ENCODE peak calls at places on chromosome 13, in six cellular contexts. One of them, this sample, is unnamed.

GRCh38 chr13:93172109-93172508 is 54.5 kb upstream of the GPC6 start:
- DNase-seq in lower leg skin: no peak
- DNase-seq in heart left ventricle: no peak
- DNase-seq in uterus: no peak
- DNase-seq in suprapubic skin: no peak
- DNase-seq in gastrocnemius medialis: no peak
- DNase-seq in this sample: no peak

GRCh38 chr13:79309690-79310089 is 96.4 kb downstream of the RBM26 start:
- DNase-seq in lower leg skin: no peak
- DNase-seq in heart left ventricle: no peak
- DNase-seq in uterus: no peak
- DNase-seq in suprapubic skin: no peak
- DNase-seq in gastrocnemius medialis: no peak
- DNase-seq in this sample: no peak

GRCh38 chr13:31200636-31200970 is 828 bp downstream of the B3GLCT start:
- DNase-seq in lower leg skin: peak
- DNase-seq in heart left ventricle: peak
- DNase-seq in uterus: peak
- DNase-seq in suprapubic skin: no peak
- DNase-seq in gastrocnemius medialis: peak
- DNase-seq in this sample: peak

GRCh38 chr13:95155504-95155903 is 145.7 kb downstream of the ABCC4 start:
- DNase-seq in lower leg skin: no peak
- DNase-seq in heart left ventricle: no peak
- DNase-seq in uterus: no peak
- DNase-seq in suprapubic skin: no peak
- DNase-seq in gastrocnemius medialis: no peak
- DNase-seq in this sample: no peak

GRCh38 chr13:95153647-95154405 is 147.4 kb downstream of the ABCC4 start:
- DNase-seq in lower leg skin: no peak
- DNase-seq in heart left ventricle: no peak
- DNase-seq in uterus: no peak
- DNase-seq in suprapubic skin: no peak
- DNase-seq in gastrocnemius medialis: no peak
- DNase-seq in this sample: no peak

GRCh38 chr13:97889803-97890202 is 63.7 kb upstream of the IPO5 start:
- DNase-seq in lower leg skin: no peak
- DNase-seq in heart left ventricle: peak
- DNase-seq in uterus: no peak
- DNase-seq in suprapubic skin: no peak
- DNase-seq in gastrocnemius medialis: peak
- DNase-seq in this sample: no peak

GRCh38 chr13:73870036-73870741 is 264.0 kb downstream of the KLF12 start:
- DNase-seq in lower leg skin: no peak
- DNase-seq in heart left ventricle: no peak
- DNase-seq in uterus: no peak
- DNase-seq in suprapubic skin: no peak
- DNase-seq in gastrocnemius medialis: no peak
- DNase-seq in this sample: no peak

GRCh38 chr13:62300021-62300420 is 884.4 kb upstream of the PCDH20 start:
- DNase-seq in lower leg skin: no peak
- DNase-seq in heart left ventricle: no peak
- DNase-seq in uterus: no peak
- DNase-seq in suprapubic skin: no peak
- DNase-seq in gastrocnemius medialis: no peak
- DNase-seq in this sample: no peak

GRCh38 chr13:49733181-49733951 is 42.1 kb upstream of the EBPL start:
- DNase-seq in lower leg skin: no peak
- DNase-seq in heart left ventricle: no peak
- DNase-seq in uterus: no peak
- DNase-seq in suprapubic skin: no peak
- DNase-seq in gastrocnemius medialis: peak
- DNase-seq in this sample: no peak

GRCh38 chr13:99033814-99034213 is 56.0 kb upstream of the DOCK9 start:
- DNase-seq in lower leg skin: no peak
- DNase-seq in heart left ventricle: no peak
- DNase-seq in uterus: no peak
- DNase-seq in suprapubic skin: no peak
- DNase-seq in gastrocnemius medialis: no peak
- DNase-seq in this sample: no peak

GRCh38 chr13:39148513-39148961 is 110.3 kb downstream of the NHLRC3 start:
- DNase-seq in lower leg skin: no peak
- DNase-seq in heart left ventricle: no peak
- DNase-seq in uterus: no peak
- DNase-seq in suprapubic skin: no peak
- DNase-seq in gastrocnemius medialis: no peak
- DNase-seq in this sample: no peak

GRCh38 chr13:29575098-29575497 is 20.4 kb downstream of the SLC7A1 start:
- DNase-seq in lower leg skin: no peak
- DNase-seq in heart left ventricle: no peak
- DNase-seq in uterus: no peak
- DNase-seq in suprapubic skin: no peak
- DNase-seq in gastrocnemius medialis: no peak
- DNase-seq in this sample: no peak

GRCh38 chr13:113982296-113982661 is 8.4 kb upstream of the C13orf46 start:
- DNase-seq in lower leg skin: peak
- DNase-seq in heart left ventricle: peak
- DNase-seq in uterus: no peak
- DNase-seq in suprapubic skin: peak
- DNase-seq in gastrocnemius medialis: peak
- DNase-seq in this sample: no peak
- TF ChIP-seq POLR2A in lower leg skin: no peak
- TF ChIP-seq POLR2A in heart left ventricle: no peak
- TF ChIP-seq POLR2A in uterus: no peak
- TF ChIP-seq POLR2A in suprapubic skin: no peak
- TF ChIP-seq POLR2A in gastrocnemius medialis: no peak
- TF ChIP-seq POLR2A in this sample: no peak

DNA sequence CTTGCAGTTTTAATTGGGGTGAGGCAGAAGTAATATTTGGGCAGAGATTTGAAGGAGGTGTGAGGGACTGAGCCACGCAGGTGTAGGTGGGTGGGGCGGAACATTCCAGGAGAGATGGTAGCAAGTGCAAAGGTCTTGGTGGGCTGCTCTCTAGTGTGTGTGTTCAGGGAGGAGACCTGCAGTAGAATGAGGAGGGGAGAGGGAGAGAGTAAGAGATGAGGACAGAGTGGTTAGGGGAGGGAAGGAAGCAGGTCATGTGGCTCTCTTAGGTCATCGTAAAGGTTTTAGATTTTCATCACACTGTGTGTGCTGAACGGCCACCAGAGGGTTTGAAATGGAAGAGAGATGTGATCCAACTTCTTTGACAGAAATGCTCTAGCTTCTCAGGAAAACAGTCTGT is 33.5 kb downstream of the WASF3 start:
- DNase-seq in lower leg skin: no peak
- DNase-seq in heart left ventricle: no peak
- DNase-seq in uterus: no peak
- DNase-seq in suprapubic skin: no peak
- DNase-seq in gastrocnemius medialis: no peak
- DNase-seq in this sample: no peak
- TF ChIP-seq POLR2A in lower leg skin: no peak
- TF ChIP-seq POLR2A in heart left ventricle: no peak
- TF ChIP-seq POLR2A in uterus: no peak
- TF ChIP-seq POLR2A in suprapubic skin: no peak
- TF ChIP-seq POLR2A in gastrocnemius medialis: no peak
- TF ChIP-seq POLR2A in this sample: no peak

GRCh38 chr13:45331123-45331619 is 9.8 kb downstream of the TPT1 start:
- DNase-seq in lower leg skin: no peak
- DNase-seq in heart left ventricle: no peak
- DNase-seq in uterus: no peak
- DNase-seq in suprapubic skin: no peak
- DNase-seq in gastrocnemius medialis: no peak
- DNase-seq in this sample: no peak

GRCh38 chr13:45333251-45333972 is 7.6 kb downstream of the TPT1 start:
- DNase-seq in lower leg skin: no peak
- DNase-seq in heart left ventricle: no peak
- DNase-seq in uterus: no peak
- DNase-seq in suprapubic skin: no peak
- DNase-seq in gastrocnemius medialis: no peak
- DNase-seq in this sample: no peak

GRCh38 chr13:45332831-45333219 is 8.2 kb downstream of the TPT1 start:
- DNase-seq in lower leg skin: no peak
- DNase-seq in heart left ventricle: no peak
- DNase-seq in uterus: no peak
- DNase-seq in suprapubic skin: no peak
- DNase-seq in gastrocnemius medialis: no peak
- DNase-seq in this sample: no peak

GRCh38 chr13:45333973-45334922 is 6.7 kb downstream of the TPT1 start:
- DNase-seq in lower leg skin: no peak
- DNase-seq in heart left ventricle: no peak
- DNase-seq in uterus: no peak
- DNase-seq in suprapubic skin: no peak
- DNase-seq in gastrocnemius medialis: no peak
- DNase-seq in this sample: no peak

DNA sequence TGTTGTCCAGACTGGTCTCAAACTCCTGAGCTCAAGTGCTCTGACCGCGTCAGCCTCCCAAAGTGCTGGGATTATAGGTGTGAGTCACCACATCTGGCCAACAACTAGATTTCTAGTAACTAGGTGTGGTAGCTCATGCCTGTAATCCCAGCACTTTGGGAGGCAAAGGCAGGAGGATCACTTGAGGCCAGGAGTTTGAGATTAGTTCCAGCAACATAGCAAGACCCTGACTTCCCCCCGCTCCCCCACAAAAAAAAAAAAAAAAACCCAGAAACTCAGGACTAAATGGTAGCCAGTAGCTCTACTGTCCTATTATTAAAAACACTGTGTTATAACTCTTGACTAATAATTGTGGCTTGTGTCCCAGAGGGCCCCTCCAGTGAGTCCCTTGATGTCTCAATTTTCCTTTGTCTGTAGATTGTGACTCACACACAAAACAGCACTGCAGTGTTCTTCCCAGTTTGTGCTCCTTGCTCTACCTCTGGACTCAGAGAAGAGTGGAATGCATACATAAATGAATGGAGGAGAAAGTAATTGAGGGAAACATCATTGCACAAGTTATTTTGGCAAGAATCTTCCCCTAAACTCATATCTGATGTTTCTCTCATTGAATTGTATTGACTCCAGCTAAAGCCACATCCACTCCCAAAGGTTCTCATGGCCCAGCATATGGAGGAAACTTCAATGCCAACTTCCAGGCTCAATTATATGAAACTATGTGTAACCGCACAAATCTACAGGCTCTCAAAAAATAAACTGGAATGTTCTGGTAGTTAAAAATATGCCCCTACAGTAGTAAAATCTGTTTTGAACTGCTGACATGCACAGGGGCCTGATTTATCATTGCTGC is 8.8 kb downstream of the TPT1 start:
- DNase-seq in lower leg skin: no peak
- DNase-seq in heart left ventricle: no peak
- DNase-seq in uterus: no peak
- DNase-seq in suprapubic skin: no peak
- DNase-seq in gastrocnemius medialis: no peak
- DNase-seq in this sample: no peak
- TF ChIP-seq POLR2A in lower leg skin: no peak
- TF ChIP-seq POLR2A in heart left ventricle: no peak
- TF ChIP-seq POLR2A in uterus: no peak
- TF ChIP-seq POLR2A in suprapubic skin: no peak
- TF ChIP-seq POLR2A in gastrocnemius medialis: no peak
- TF ChIP-seq POLR2A in this sample: no peak

GRCh38 chr13:40662866-40663265 is 3.6 kb downstream of the FOXO1 start:
- DNase-seq in lower leg skin: no peak
- DNase-seq in heart left ventricle: no peak
- DNase-seq in uterus: no peak
- DNase-seq in suprapubic skin: no peak
- DNase-seq in gastrocnemius medialis: no peak
- DNase-seq in this sample: no peak
- TF ChIP-seq POLR2A in lower leg skin: no peak
- TF ChIP-seq POLR2A in heart left ventricle: no peak
- TF ChIP-seq POLR2A in uterus: no peak
- TF ChIP-seq POLR2A in suprapubic skin: no peak
- TF ChIP-seq POLR2A in gastrocnemius medialis: no peak
- TF ChIP-seq POLR2A in this sample: no peak

GRCh38 chr13:112771877-112772538 is 82.2 kb downstream of the ATP11A start:
- DNase-seq in lower leg skin: no peak
- DNase-seq in heart left ventricle: no peak
- DNase-seq in uterus: no peak
- DNase-seq in suprapubic skin: no peak
- DNase-seq in gastrocnemius medialis: no peak
- DNase-seq in this sample: no peak

GRCh38 chr13:112771139-112771876 is 81.5 kb downstream of the ATP11A start:
- DNase-seq in lower leg skin: no peak
- DNase-seq in heart left ventricle: no peak
- DNase-seq in uterus: no peak
- DNase-seq in suprapubic skin: no peak
- DNase-seq in gastrocnemius medialis: no peak
- DNase-seq in this sample: no peak

GRCh38 chr13:112768795-112769411 is 79.1 kb downstream of the ATP11A start:
- DNase-seq in lower leg skin: no peak
- DNase-seq in heart left ventricle: peak
- DNase-seq in uterus: no peak
- DNase-seq in suprapubic skin: no peak
- DNase-seq in gastrocnemius medialis: peak
- DNase-seq in this sample: no peak

GRCh38 chr13:112769615-112770014 is 79.8 kb downstream of the ATP11A start:
- DNase-seq in lower leg skin: no peak
- DNase-seq in heart left ventricle: no peak
- DNase-seq in uterus: no peak
- DNase-seq in suprapubic skin: no peak
- DNase-seq in gastrocnemius medialis: no peak
- DNase-seq in this sample: no peak

GRCh38 chr13:112770504-112770903 is 80.7 kb downstream of the ATP11A start:
- DNase-seq in lower leg skin: no peak
- DNase-seq in heart left ventricle: no peak
- DNase-seq in uterus: no peak
- DNase-seq in suprapubic skin: no peak
- DNase-seq in gastrocnemius medialis: no peak
- DNase-seq in this sample: no peak
- TF ChIP-seq POLR2A in lower leg skin: no peak
- TF ChIP-seq POLR2A in heart left ventricle: no peak
- TF ChIP-seq POLR2A in uterus: no peak
- TF ChIP-seq POLR2A in suprapubic skin: no peak
- TF ChIP-seq POLR2A in gastrocnemius medialis: no peak
- TF ChIP-seq POLR2A in this sample: no peak

DNA sequence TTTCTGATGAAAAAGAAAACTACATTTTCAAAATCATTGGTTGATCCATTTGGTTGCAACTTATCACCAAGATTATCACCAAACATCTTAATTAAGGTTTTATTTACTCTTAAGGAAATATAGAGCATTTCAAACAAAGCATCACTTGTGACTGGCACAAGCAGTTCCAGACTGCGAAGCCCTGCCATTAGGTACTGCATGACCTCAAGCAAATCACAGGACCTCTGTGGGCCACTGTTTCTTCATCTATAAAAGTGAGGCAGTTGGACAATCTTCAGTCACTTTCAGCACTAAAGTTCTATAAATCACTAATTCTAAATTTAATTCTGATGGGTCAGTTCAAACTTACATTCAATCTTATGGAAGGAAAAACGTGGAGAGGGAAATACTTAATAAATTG is 2.0 kb downstream of the ELF1 start:
- DNase-seq in lower leg skin: no peak
- DNase-seq in heart left ventricle: no peak
- DNase-seq in uterus: no peak
- DNase-seq in suprapubic skin: no peak
- DNase-seq in gastrocnemius medialis: no peak
- DNase-seq in this sample: no peak
- TF ChIP-seq POLR2A in lower leg skin: no peak
- TF ChIP-seq POLR2A in heart left ventricle: no peak
- TF ChIP-seq POLR2A in uterus: no peak
- TF ChIP-seq POLR2A in suprapubic skin: no peak
- TF ChIP-seq POLR2A in gastrocnemius medialis: no peak
- TF ChIP-seq POLR2A in this sample: no peak

This sample was measured in H54.